ENCODE peak calls at places on chromosomes 1 and 21, in five cellular contexts. D, E, J, V and Z are unnamed samples.
A peak's percentile ranks its signal among the peaks of the same experiment; 100 is the strongest.

GRCh38 chr1:18866846-18867245 is 7.4 kb upstream of the TAS1R2 start:
- DNase-seq in D (no peak), E (no peak), J (no peak), V (no peak), Z (no peak)

GRCh38 chr1:30248373-30248772 is 475.0 kb downstream of the MATN1 start:
- DNase-seq in D (no peak), E (no peak), J (no peak), V (no peak), Z (no peak)

GRCh38 chr1:185816460-185816859 is 82.3 kb downstream of the HMCN1 start:
- DNase-seq in D (no peak), E (no peak), J (no peak), V (no peak), Z (peak; percentile 26)

GRCh38 chr1:36366091-36366661 is 19.5 kb downstream of the STK40 start:
- DNase-seq in D (peak; percentile 45), E (peak; percentile 45), J (peak; percentile 74), V (peak; percentile 65), Z (no peak)

GRCh38 chr1:25896266-25896665 is 10.0 kb downstream of the STMN1 start:
- DNase-seq in D (no peak), E (no peak), J (peak; percentile 51), V (no peak), Z (no peak)

GRCh38 chr1:62725255-62725654 is 37.1 kb upstream of the DOCK7 start:
- DNase-seq in D (no peak), E (no peak), J (no peak), V (no peak), Z (no peak)

GRCh38 chr1:234969630-234970370 is 158.8 kb downstream of the TOMM20 start:
- DNase-seq in D (no peak), E (no peak), J (peak; percentile 86), V (peak; percentile 68), Z (no peak)

GRCh38 chr1:3037281-3038040 is 16.2 kb downstream of the ACTRT2 start:
- DNase-seq in D (no peak), E (no peak), J (peak; percentile 48), V (no peak), Z (no peak)

GRCh38 chr1:184664661-184665060 is 90.0 kb downstream of the EDEM3 start:
- DNase-seq in D (no peak), E (no peak), J (no peak), V (no peak), Z (no peak)

GRCh38 chr1:34686531-34686930 is 68.3 kb upstream of the GJB5 start:
- DNase-seq in D (no peak), E (no peak), J (no peak), V (no peak), Z (no peak)

GRCh38 chr21:42400525-42400924 is 3.2 kb upstream of the UBASH3A start:
- DNase-seq in D (no peak), E (no peak), J (no peak), V (peak; percentile 37), Z (no peak)

GRCh38 chr1:43537423-43538142 is 6.9 kb downstream of the PTPRF start:
- DNase-seq in D (no peak), E (no peak), J (no peak), V (no peak), Z (peak; percentile 23)

GRCh38 chr1:184941735-184942134 is 32.6 kb downstream of the NIBAN1 start:
- DNase-seq in D (no peak), E (no peak), J (no peak), V (no peak), Z (no peak)

GRCh38 chr21:20998456-20998789 is 214 bp downstream of the NCAM2 start:
- DNase-seq in D (no peak), E (no peak), J (no peak), V (no peak), Z (no peak)

GRCh38 chr1:233909195-233909594 is 4.7 kb downstream of the SLC35F3 start:
- DNase-seq in D (no peak), E (no peak), J (no peak), V (no peak), Z (peak; percentile 60)

GRCh38 chr1:171595324-171595723 is 26.7 kb upstream of the MYOCOS start:
- DNase-seq in D (no peak), E (no peak), J (no peak), V (no peak), Z (no peak)